ENCODE peak calls at places on chromosomes 16 and 17, in four cellular contexts. One of them, this sample, is unnamed.

GRCh38 chr16:278863-279366 is 1.5 kb upstream of the ARHGDIG start:
- DNase-seq in stomach: peak; percentile 87
- DNase-seq in hypothalamus: no peak
- DNase-seq in HAP-1: no peak
- DNase-seq in this sample: no peak

GRCh38 chr16:24635900-24636610 is 93.4 kb upstream of the TNRC6A start:
- DNase-seq in stomach: peak; percentile 66
- DNase-seq in hypothalamus: peak; percentile 7
- DNase-seq in HAP-1: peak; percentile 70
- DNase-seq in this sample: no peak

GRCh38 chr17:65022751-65023421 is 33.7 kb downstream of the GNA13 start:
- DNase-seq in HAP-1: no peak
- DNase-seq in stomach: no peak
- DNase-seq in hypothalamus: no peak
- DNase-seq in this sample: no peak

GRCh38 chr17:51056813-51057510 is 63.7 kb downstream of the SPAG9 start:
- DNase-seq in stomach: no peak
- DNase-seq in HAP-1: peak; percentile 76
- DNase-seq in hypothalamus: no peak
- DNase-seq in this sample: no peak

GRCh38 chr16:82037666-82038065 is 2.6 kb downstream of the HSD17B2 start:
- DNase-seq in stomach: no peak
- DNase-seq in HAP-1: no peak
- DNase-seq in hypothalamus: no peak
- DNase-seq in this sample: no peak

GRCh38 chr16:87033541-87034300 is 283.5 kb downstream of the C16orf95 start:
- DNase-seq in stomach: no peak
- DNase-seq in hypothalamus: no peak
- DNase-seq in HAP-1: no peak
- DNase-seq in this sample: no peak

GRCh38 chr17:42428141-42428944 is 5.3 kb upstream of the CAVIN1 start:
- DNase-seq in hypothalamus: no peak
- DNase-seq in stomach: peak; percentile 66
- DNase-seq in HAP-1: peak; percentile 61
- DNase-seq in this sample: no peak

GRCh38 chr16:90019201-90019542 is at the start of gene DBNDD1:
- DNase-seq in hypothalamus: no peak
- DNase-seq in stomach: peak; percentile 56
- DNase-seq in HAP-1: no peak
- DNase-seq in this sample: no peak

GRCh38 chr17:27226611-27227234 is 67.2 kb upstream of the WSB1 start:
- DNase-seq in HAP-1: no peak
- DNase-seq in stomach: no peak
- DNase-seq in hypothalamus: no peak
- DNase-seq in this sample: no peak

GRCh38 chr17:64259922-64260321 is 3.1 kb downstream of the TEX2 start:
- DNase-seq in stomach: no peak
- DNase-seq in HAP-1: no peak
- DNase-seq in hypothalamus: no peak
- DNase-seq in this sample: no peak

GRCh38 chr17:79504181-79504605 is 106.7 kb downstream of the RBFOX3 start:
- DNase-seq in stomach: no peak
- DNase-seq in hypothalamus: no peak
- DNase-seq in HAP-1: no peak
- DNase-seq in this sample: no peak

GRCh38 chr16:12819126-12820117 is 15.7 kb upstream of the CPPED1 start:
- DNase-seq in hypothalamus: no peak
- DNase-seq in stomach: peak; percentile 74
- DNase-seq in HAP-1: peak; percentile 3
- DNase-seq in this sample: no peak

GRCh38 chr17:7889166-7889584 is 586 bp downstream of the CHD3 start:
- DNase-seq in stomach: peak; percentile 99
- DNase-seq in HAP-1: peak; percentile 70
- DNase-seq in hypothalamus: peak; percentile 94
- DNase-seq in this sample: peak; percentile 39

GRCh38 chr17:58541249-58541648 is 26.8 kb upstream of the MTMR4 start:
- DNase-seq in HAP-1: no peak
- DNase-seq in stomach: no peak
- DNase-seq in hypothalamus: no peak
- DNase-seq in this sample: no peak

GRCh38 chr16:85774136-85774535 is 23.2 kb upstream of the C16orf74 start:
- DNase-seq in stomach: no peak
- DNase-seq in hypothalamus: no peak
- DNase-seq in HAP-1: no peak
- DNase-seq in this sample: no peak

GRCh38 chr17:16887523-16888095 is 84.3 kb downstream of the TNFRSF13B start:
- DNase-seq in stomach: no peak
- DNase-seq in HAP-1: no peak
- DNase-seq in hypothalamus: no peak
- DNase-seq in this sample: no peak

GRCh38 chr16:89552913-89553312 is 7.6 kb upstream of the RPL13 start:
- DNase-seq in stomach: no peak
- DNase-seq in HAP-1: no peak
- DNase-seq in hypothalamus: no peak
- DNase-seq in this sample: no peak

GRCh38 chr17:4945176-4945943 is 3.0 kb downstream of the PFN1 start:
- DNase-seq in HAP-1: no peak
- DNase-seq in hypothalamus: no peak
- DNase-seq in stomach: peak; percentile 79
- DNase-seq in this sample: no peak